ENCODE peak calls at places on chromosomes 3 and 15, in nine cellular contexts. V is activated naive CD8-positive, alpha-beta T cell treated with anti-CD3 and anti-CD28 coated beads, Interleukin-2, amount 50 U/mL, for 24 hours; Q is GM04504; W is foreskin fibroblast; Z is BE2C; K is mammary epithelial cell; L is HTR-8/SVneo; B is stimulated activated CD4-positive, alpha-beta T cell treated with anti-CD3 and anti-CD28 coated beads, Interleukin-1b, Interleukin-23, amount 100 ng/mL, for 24 hours; E is COR-L47. C is an unnamed sample.

GRCh38 chr3:13217253-13217652 is 144.0 kb upstream of the IQSEC1 start:
- DNase-seq in V (no peak), Q (no peak), W (no peak), Z (no peak), K (no peak), L (no peak), B (no peak), E (no peak), C (no peak)

GRCh38 chr3:39108309-39108708 is 829 bp downstream of the TTC21A start:
- DNase-seq in V (no peak), Q (no peak), W (no peak), Z (no peak), K (no peak), L (no peak), B (no peak), E (no peak), C (peak)

GRCh38 chr15:38696790-38697495 is 132.3 kb upstream of the RASGRP1 start:
- DNase-seq in V (no peak), Q (no peak), W (no peak), Z (no peak), K (no peak), L (no peak), B (no peak), E (no peak), C (no peak)

GRCh38 chr3:37032961-37033360 is 39.6 kb downstream of the MLH1 start:
- DNase-seq in V (no peak), Q (no peak), W (no peak), Z (no peak), K (no peak), L (no peak), B (no peak), E (no peak), C (no peak)

GRCh38 chr15:29430124-29430523 is 160.5 kb upstream of the NSMCE3 start:
- DNase-seq in V (no peak), Q (no peak), W (no peak), Z (no peak), K (no peak), L (no peak), B (no peak), E (no peak), C (no peak)

GRCh38 chr3:100709840-100710235 is 544 bp downstream of the TFG start:
- DNase-seq in V (peak), Q (no peak), W (peak), Z (peak), K (peak), L (peak), B (peak), E (peak), C (peak)

GRCh38 chr15:62075595-62076279 is 9.0 kb downstream of the C2CD4A start:
- DNase-seq in V (no peak), Q (no peak), W (peak), Z (peak), K (peak), L (no peak), B (no peak), E (no peak), C (no peak)

GRCh38 chr3:78285032-78285728 is 1245.3 kb downstream of the ROBO2 start:
- DNase-seq in V (no peak), Q (no peak), W (no peak), Z (no peak), K (no peak), L (no peak), B (no peak), E (no peak), C (no peak)

GRCh38 chr15:25716414-25717102 is 146.6 kb downstream of the ATP10A start:
- DNase-seq in V (no peak), Q (no peak), W (no peak), Z (no peak), K (no peak), L (no peak), B (no peak), E (no peak), C (no peak)

GRCh38 chr3:72565593-72565992 is 282.7 kb downstream of the SHQ1 start:
- DNase-seq in V (no peak), Q (no peak), W (no peak), Z (no peak), K (no peak), L (no peak), B (no peak), E (no peak), C (no peak)

GRCh38 chr15:55587321-55588069 is 650 bp downstream of the PYGO1 start:
- DNase-seq in V (peak), Q (peak), W (peak), Z (peak), K (peak), L (peak), B (no peak), E (peak), C (peak)

C was measured in activated CD4-positive, alpha-beta memory T cell treated with anti-CD3 and anti-CD28 coated beads for 36 hours.